ENCODE peak calls at places on chromosomes 12 and 14, in four cellular contexts. B, C, K and X are unnamed samples.

GRCh38 chr12:79071498-79071897 is 206.9 kb downstream of the SYT1 start:
- DNase-seq in B (no peak), C (no peak), K (no peak), X (no peak)

GRCh38 chr12:119630223-119630781 is 36.7 kb downstream of the TMEM233 start:
- DNase-seq in B (no peak), C (no peak), K (no peak), X (no peak)

GRCh38 chr12:109772622-109773321 is 59.1 kb downstream of the FAM222A start:
- DNase-seq in B (no peak), C (no peak), K (no peak), X (no peak)

GRCh38 chr12:113184900-113185179 is 438 bp downstream of the DDX54 start:
- DNase-seq in B (peak), C (peak), K (peak), X (peak)

GRCh38 chr14:91245029-91245428 is 525 bp upstream of the GPR68 start:
- DNase-seq in B (no peak), C (no peak), K (no peak), X (no peak)

GRCh38 chr12:32115404-32116104 is 8.9 kb downstream of the BICD1 start:
- DNase-seq in B (peak), C (no peak), K (peak), X (no peak)

GRCh38 chr14:100203962-100204834 is 34.7 kb upstream of the YY1 start:
- DNase-seq in B (no peak), C (peak), K (no peak), X (no peak)

GRCh38 chr12:50720085-50720484 is 43.8 kb upstream of the ATF1 start:
- DNase-seq in B (no peak), C (peak), K (no peak), X (no peak)

GRCh38 chr12:124764451-124764850 is 99.2 kb downstream of the SCARB1 start:
- DNase-seq in B (peak), C (no peak), K (no peak), X (no peak)

GRCh38 chr14:50351016-50351415 is 38.9 kb downstream of the DMAC2L start:
- DNase-seq in B (no peak), C (no peak), K (no peak), X (no peak)

GRCh38 chr14:102316048-102316745 is 3.3 kb upstream of the ZNF839 start:
- DNase-seq in B (no peak), C (peak), K (no peak), X (no peak)

GRCh38 chr14:99266181-99267178 is 5.5 kb downstream of the BCL11B start:
- DNase-seq in B (peak), C (peak), K (peak), X (peak)

GRCh38 chr14:36835145-36835544 is 173.5 kb downstream of the PAX9 start:
- DNase-seq in B (no peak), C (no peak), K (no peak), X (no peak)

GRCh38 chr12:1676043-1676442 is 14.8 kb upstream of the ADIPOR2 start:
- DNase-seq in B (no peak), C (no peak), K (no peak), X (no peak)

GRCh38 chr14:73376585-73376984 is 81.8 kb downstream of the NUMB start:
- DNase-seq in B (no peak), C (no peak), K (no peak), X (no peak)

GRCh38 chr12:58465418-58465817 is 454.9 kb downstream of the LRIG3 start:
- DNase-seq in B (no peak), C (no peak), K (no peak), X (no peak)

GRCh38 chr12:120230326-120230973 is 29.5 kb upstream of the RPLP0 start:
- DNase-seq in B (peak), C (peak), K (peak), X (peak)

GRCh38 chr12:12975322-12976077 is 23.5 kb upstream of the GPRC5D start:
- DNase-seq in B (peak), C (peak), K (peak), X (no peak)

GRCh38 chr14:103028161-103028767 is 29.1 kb downstream of the CDC42BPB start:
- DNase-seq in B (no peak), C (no peak), K (no peak), X (no peak)

DNA sequence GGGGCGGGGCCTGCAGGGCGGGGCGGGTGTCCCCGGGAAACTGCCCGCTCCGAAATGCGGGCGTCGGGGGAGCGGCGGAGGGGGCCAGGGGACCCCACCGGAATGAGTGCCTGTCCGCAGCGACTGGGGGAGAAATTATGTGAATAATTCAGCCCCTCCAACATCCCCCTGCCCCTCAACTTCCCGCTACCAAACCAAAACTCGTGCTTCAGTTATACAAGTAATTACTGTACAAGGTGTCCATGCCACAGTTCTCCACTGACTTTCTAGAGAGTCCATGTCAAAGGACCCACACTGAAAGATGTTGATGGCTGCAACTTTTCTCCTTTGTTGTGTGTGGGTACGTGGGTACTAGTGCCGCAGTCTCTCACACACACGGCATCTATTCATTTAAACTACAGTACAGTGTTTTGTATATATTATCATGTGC is 407 bp upstream of the CDK17 start:
- DNase-seq in B (no peak), C (peak), K (no peak), X (no peak)
- TF ChIP-seq POLR2A in B (peak), C (no peak), K (peak), X (no peak)

GRCh38 chr14:22520235-22520634 is 68.8 kb downstream of the DAD1 start:
- DNase-seq in B (peak), C (no peak), K (no peak), X (no peak)

GRCh38 chr14:22521449-22522239 is 67.4 kb downstream of the DAD1 start:
- DNase-seq in B (no peak), C (peak), K (no peak), X (no peak)

GRCh38 chr14:22523283-22523682 is 65.7 kb downstream of the DAD1 start:
- DNase-seq in B (no peak), C (no peak), K (no peak), X (no peak)

GRCh38 chr14:22518073-22518472 is 71.0 kb downstream of the DAD1 start:
- DNase-seq in B (no peak), C (no peak), K (no peak), X (no peak)

DNA sequence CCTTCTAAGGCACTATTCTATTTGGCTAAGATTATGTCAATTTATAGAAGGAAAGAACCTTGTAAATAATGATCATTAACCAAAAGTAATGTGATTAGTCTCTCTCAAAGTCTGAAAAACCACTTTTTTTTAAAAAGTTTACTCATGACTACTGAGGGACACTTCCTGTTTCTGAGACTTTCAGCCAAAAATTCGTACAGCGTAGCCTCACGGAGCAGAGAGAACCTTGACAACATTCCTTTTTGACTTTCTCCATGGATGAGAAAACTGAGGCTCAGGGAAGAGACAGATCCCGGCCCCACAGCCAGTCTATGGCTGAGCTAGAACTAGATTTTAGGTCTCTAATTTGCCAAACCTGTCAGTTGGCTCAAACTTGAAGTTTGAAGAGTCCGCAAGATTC is 68.2 kb downstream of the DAD1 start:
- DNase-seq in B (no peak), C (no peak), K (no peak), X (no peak)
- TF ChIP-seq PHF8 in B (no peak), C (no peak), K (no peak), X (no peak)

DNA sequence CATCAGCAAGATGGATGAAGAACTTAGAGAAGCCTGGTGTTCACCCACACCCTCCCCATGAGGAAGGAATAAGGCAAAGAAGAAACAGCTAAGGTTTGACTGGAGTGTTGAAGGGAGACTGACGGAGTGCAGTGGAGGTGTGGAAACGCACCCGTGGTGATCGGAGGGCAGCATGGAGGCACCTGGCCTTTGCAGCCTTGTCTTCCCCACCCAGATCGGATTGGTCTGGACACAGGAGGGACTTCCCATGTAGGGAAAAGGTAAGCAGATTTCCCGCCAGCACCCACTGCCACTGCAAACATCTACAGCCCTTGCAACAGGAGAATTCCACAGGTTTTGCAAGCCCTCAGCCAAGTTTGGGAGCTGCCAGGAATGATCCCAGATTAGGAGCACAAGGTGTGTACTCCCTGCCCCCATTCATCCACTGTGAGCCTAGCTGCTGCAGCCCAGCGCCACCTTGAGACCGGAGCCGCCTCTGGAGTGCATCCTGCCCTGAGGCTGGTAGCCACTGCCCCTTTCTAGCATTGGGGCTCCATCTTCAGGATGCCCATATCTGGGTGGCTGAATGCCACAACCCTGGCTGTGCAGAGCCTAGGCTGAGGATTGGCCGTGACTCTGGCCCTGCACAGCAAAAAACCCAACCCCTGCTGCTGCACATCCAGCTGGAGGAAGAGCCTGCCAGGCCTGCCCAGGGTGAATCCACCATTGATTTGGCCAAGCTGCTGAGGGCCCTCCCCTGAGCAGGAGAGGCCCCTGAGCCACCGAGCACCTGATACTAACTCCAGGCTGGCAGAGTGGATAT is 411.1 kb downstream of the TMEM121 start:
- DNase-seq in B (no peak), C (no peak), K (no peak), X (no peak)
- TF ChIP-seq POLR2A in B (no peak), C (no peak), K (no peak), X (no peak)

DNA sequence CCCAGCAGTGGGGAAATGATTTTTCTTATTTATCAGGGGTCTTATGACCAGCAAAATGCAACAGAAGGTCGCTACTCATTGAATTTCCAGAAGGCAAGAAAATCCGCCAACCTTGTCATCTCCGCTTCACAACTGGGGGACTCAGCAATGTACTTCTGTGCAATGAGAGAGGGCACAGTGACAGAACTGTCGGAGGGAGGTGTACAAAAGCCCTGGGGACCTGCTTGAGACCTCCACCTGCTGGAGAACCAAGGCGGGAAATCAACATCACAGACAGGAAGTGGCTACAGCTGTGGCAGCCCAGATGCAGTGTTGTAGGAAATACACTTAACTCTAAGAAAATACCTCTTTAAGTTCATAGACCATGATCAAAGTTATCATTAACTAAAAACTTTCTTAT is 250.9 kb upstream of the OR4E1 start:
- DNase-seq in B (no peak), C (no peak), K (no peak), X (no peak)
- TF ChIP-seq PHF8 in B (no peak), C (no peak), K (no peak), X (no peak)

GRCh38 chr12:49541140-49541861 is 2.5 kb downstream of the KCNH3 start:
- DNase-seq in B (no peak), C (no peak), K (no peak), X (no peak)

GRCh38 chr12:49543914-49544815 is 5.3 kb downstream of the KCNH3 start:
- DNase-seq in B (no peak), C (no peak), K (no peak), X (no peak)

GRCh38 chr12:49541911-49542505 is 3.2 kb downstream of the KCNH3 start:
- DNase-seq in B (no peak), C (no peak), K (no peak), X (no peak)

GRCh38 chr12:49543221-49543913 is 4.5 kb downstream of the KCNH3 start:
- DNase-seq in B (no peak), C (no peak), K (no peak), X (no peak)

GRCh38 chr12:49542592-49543160 is 3.8 kb downstream of the KCNH3 start:
- DNase-seq in B (no peak), C (no peak), K (no peak), X (no peak)
- TF ChIP-seq POLR2A in B (no peak), C (no peak), K (no peak), X (no peak)

GRCh38 chr12:45310627-45310968 is 94.7 kb downstream of the ANO6 start:
- DNase-seq in B (no peak), C (no peak), K (no peak), X (no peak)
- TF ChIP-seq PHF8 in B (no peak), C (no peak), K (no peak), X (no peak)

DNA sequence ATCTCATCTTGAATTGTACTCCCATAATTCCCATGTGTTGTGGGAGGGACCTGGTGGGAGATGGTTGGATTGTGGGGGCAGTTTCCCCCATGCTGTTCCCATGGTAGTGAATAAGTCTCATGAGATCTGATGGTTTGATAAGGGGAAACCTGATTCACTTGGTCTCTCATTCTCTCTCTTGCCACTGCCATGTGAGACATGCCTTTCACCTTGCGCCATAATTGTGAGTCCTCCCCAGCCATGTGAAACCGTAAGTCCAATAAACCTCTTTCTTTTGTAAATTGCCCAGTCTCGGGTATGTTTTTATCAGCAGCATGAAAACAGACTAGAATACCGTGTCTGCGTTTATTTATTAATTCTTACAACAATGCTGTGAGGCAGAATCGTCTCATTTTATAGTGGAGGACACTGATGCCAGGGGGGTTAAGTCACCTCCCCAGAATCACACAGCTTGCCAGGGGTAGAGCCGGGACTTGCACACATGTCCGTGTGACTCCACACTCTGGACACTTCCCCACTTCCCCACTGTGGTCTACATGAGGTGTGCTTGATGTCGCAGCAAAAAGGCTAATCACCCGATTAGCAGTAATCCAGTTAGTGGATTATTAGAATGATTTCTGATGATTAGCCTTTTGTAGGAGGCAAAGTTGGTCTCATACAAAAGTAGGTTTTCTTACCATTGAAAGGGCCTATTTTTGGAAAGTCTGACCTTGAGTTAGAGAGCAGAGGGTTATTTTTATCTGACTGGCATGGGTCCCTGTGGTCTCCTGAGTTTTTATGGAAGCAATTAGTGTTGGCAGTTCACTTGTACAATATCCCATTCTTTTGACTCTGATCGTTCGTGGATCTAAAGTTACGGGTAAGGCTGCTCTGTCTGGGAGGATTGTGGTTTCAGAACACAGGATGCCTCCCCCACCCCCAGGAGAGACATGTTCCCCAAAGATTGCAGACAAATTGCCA is 47.4 kb upstream of the BCL7A start:
- DNase-seq in B (no peak), C (no peak), K (no peak), X (no peak)
- TF ChIP-seq POLR2A in B (no peak), C (no peak), K (no peak), X (no peak)

GRCh38 chr12:40227447-40227846 is 2.6 kb downstream of the LRRK2 start:
- DNase-seq in B (no peak), C (no peak), K (no peak), X (no peak)

GRCh38 chr12:40224439-40225291 is at the start of gene LRRK2:
- DNase-seq in B (no peak), C (no peak), K (peak), X (peak)

GRCh38 chr12:40225337-40225983 is 663 bp downstream of the LRRK2 start:
- DNase-seq in B (no peak), C (no peak), K (no peak), X (no peak)

GRCh38 chr12:40226652-40227051 is 1.9 kb downstream of the LRRK2 start:
- DNase-seq in B (no peak), C (no peak), K (peak), X (no peak)

DNA sequence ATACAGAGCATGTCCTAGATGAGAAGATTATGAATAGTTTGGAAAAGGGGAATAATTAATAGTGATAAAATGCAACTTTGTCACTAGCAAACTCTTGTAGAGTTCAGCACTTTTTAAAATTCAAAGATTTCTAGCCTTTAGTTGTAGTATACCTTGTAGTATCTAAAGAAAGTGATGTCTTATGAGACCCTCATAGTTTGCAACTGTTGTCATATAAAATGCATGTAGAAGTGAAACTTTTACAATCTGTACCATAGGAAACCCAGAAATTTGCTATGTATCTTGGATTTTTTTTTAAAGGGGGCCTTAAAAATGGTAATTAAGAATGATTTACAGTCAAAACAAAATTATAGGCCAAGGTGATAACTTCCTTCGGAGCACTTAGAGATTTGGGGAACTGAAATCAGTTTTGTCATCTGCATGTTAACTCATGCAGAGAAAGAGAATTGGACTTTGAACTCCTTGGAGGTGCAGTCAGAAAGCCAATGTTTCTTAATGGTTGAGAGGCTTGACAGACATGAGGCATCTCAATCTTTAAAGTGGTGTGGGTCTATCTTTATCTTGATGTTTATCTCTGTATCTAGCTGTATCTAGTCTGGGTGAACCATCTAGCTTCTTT is 1.3 kb downstream of the LRRK2 start:
- DNase-seq in B (no peak), C (no peak), K (no peak), X (no peak)
- TF ChIP-seq PHF8 in B (no peak), C (no peak), K (no peak), X (no peak)